ENCODE peak calls at places on chromosomes 16 and 17, in nine cellular contexts. F is small intestine, E is body of pancreas, C is GM23248, A is Peyer's patch, D is stomach, P is neural progenitor cell, Y is ascending aorta, T is GM12878. B is an unnamed sample.

GRCh38 chr16:89721644-89722391 is 481 bp downstream of the ZNF276 start:
- DNase-seq in A (peak; percentile 85), C (peak; percentile 77), T (no peak), F (peak; percentile 70), D (peak; percentile 70), E (peak; percentile 58), Y (no peak), P (peak; percentile 62), B (no peak)

GRCh38 chr16:73354426-73354825 is 306.5 kb upstream of the ZFHX3 start:
- DNase-seq in C (no peak), A (no peak), P (peak; percentile 63), Y (no peak), F (no peak), D (no peak), E (no peak), T (no peak), B (no peak)

GRCh38 chr17:47279062-47279801 is 25.6 kb downstream of the ITGB3 start:
- DNase-seq in E (peak; percentile 19), P (no peak), Y (peak; percentile 57), D (peak; percentile 36), T (peak; percentile 92), F (peak; percentile 14), A (peak; percentile 67), C (peak; percentile 98), B (no peak)

GRCh38 chr16:19323596-19323995 is 38.1 kb downstream of the CLEC19A start:
- DNase-seq in P (no peak), E (no peak), C (no peak), D (no peak), T (no peak), Y (no peak), A (no peak), F (no peak), B (no peak)

GRCh38 chr16:79110953-79111352 is 489.6 kb downstream of the MAF start:
- DNase-seq in A (no peak), C (no peak), D (no peak), T (no peak), Y (no peak), F (no peak), P (no peak), E (no peak), B (no peak)

GRCh38 chr17:30340957-30341356 is 7.1 kb upstream of the TMIGD1 start:
- DNase-seq in T (no peak), C (no peak), F (no peak), E (no peak), Y (no peak), D (no peak), A (no peak), P (no peak), B (no peak)

GRCh38 chr17:13544292-13544691 is 57.4 kb downstream of the HS3ST3A1 start:
- DNase-seq in C (peak; percentile 98), E (peak; percentile 25), A (no peak), D (no peak), F (no peak), P (no peak), T (no peak), Y (no peak), B (no peak)

GRCh38 chr16:700684-701584 is 4.7 kb downstream of the FBXL16 start:
- DNase-seq in P (peak; percentile 90), A (no peak), E (peak; percentile 50), F (no peak), D (no peak), T (no peak), C (peak; percentile 42), Y (no peak), B (no peak)

DNA sequence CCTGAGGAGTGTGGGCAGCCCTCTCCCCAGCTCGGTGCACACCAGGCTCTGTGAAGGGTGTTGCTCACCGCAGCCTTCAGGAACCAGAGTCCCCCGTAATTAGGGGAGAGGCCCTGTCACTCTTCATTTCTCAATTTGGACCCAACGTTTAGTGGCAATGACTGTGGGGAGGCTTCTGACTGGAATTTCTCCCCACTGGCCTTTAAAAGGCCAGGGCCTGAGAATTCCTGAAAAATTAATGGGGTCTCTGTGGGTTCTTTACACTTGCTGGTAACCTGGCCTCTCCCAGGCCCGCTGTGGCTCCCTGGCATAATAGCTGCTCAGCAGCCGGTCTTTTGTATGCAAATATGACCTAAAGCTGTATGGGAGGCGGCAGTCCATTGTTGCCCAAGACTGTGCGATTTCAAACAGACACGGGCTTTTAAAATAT is 209.7 kb downstream of the MSI2 start:
- DNase-seq in T (no peak), Y (no peak), F (no peak), E (no peak), D (no peak), A (no peak), P (peak; percentile 78), C (no peak), B (no peak)
- H3K27ac ChIP-seq in T (peak overlapping the region; percentile 99), Y (no peak overlapping the region), F (no peak overlapping the region), E (no peak overlapping the region), D (no peak overlapping the region), A (no peak overlapping the region), P (peak overlapping the region; percentile 43), C (no peak overlapping the region), B (no peak overlapping the region)

GRCh38 chr17:21108651-21109050 is 18.1 kb upstream of the DHRS7B start:
- DNase-seq in C (no peak), Y (no peak), A (no peak), F (no peak), D (no peak), T (no peak), P (no peak), E (no peak), B (no peak)

GRCh38 chr17:21113706-21114105 is 13.1 kb upstream of the DHRS7B start:
- DNase-seq in F (no peak), P (no peak), T (no peak), D (no peak), E (no peak), A (no peak), C (no peak), Y (no peak), B (no peak)

DNA sequence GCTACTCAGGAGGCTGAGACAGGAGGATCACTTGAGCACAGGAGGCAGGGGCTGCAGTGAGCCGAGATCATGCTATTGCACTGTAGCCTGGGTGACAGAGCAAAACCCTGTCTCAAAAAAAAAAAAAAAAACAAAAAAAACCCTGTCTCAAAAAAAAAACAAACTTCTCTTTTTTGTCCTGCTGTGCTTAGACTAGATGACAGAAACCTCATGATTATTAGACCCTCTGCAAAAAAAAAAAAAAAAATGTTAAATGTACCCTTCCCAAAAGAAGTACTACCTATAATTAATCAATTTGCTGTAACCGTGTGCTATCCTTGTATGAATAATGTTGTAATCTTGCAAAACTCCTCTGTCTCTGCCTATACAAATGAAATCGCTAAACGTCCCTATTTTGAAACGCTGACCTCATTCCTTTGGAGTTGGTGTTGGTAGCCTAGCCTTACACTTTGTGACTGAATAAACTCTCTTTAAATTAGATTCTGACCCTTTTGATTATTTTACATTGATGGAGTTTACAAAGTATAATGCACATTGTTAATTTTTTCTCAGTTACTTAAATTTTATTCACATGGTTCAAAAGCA is 13.6 kb upstream of the DHRS7B start:
- DNase-seq in E (no peak), P (no peak), T (no peak), A (no peak), F (no peak), C (no peak), Y (no peak), D (no peak), B (no peak)
- H3K27ac ChIP-seq in E (no peak overlapping the region), P (no peak overlapping the region), T (no peak overlapping the region), A (no peak overlapping the region), F (no peak overlapping the region), C (no peak overlapping the region), Y (no peak overlapping the region), D (no peak overlapping the region), B (no peak overlapping the region)

GRCh38 chr17:44779211-44780025 is 20.6 kb downstream of the ADAM11 start:
- DNase-seq in E (peak; percentile 81), A (peak; percentile 66), D (peak; percentile 78), P (peak; percentile 85), C (peak; percentile 89), T (peak; percentile 17), F (peak; percentile 67), Y (no peak), B (no peak)
- H3K27ac ChIP-seq in E (no peak overlapping the region), A (no peak overlapping the region), D (peak overlapping the region; percentile 40), P (no peak overlapping the region), C (no peak overlapping the region), T (no peak overlapping the region), F (no peak overlapping the region), Y (peak overlapping the region; percentile 35), B (no peak overlapping the region)

DNA sequence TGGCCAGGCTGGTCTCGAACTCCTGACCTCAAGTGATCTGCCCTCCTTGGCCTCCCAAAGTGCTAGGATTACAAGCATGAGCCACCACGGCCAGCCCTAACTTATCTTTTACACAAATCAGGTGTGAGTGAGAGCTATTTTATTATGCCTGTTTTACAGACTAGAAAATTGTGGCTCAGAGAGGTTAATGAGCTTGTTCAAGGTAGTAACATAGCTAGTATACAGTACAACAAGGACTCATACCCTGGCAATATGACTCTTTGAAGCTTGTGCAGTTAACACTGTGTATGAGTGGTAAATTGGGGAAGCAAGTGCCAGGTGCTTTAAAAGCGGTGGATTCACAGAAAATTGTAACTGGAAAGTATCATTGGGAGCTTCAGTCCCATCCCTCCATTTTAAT is 49.0 kb downstream of the YPEL2 start:
- DNase-seq in T (no peak), F (no peak), D (no peak), C (no peak), A (no peak), E (no peak), Y (no peak), P (no peak), B (no peak)
- H3K27ac ChIP-seq in T (no peak overlapping the region), F (no peak overlapping the region), D (peak overlapping the region; percentile 83), C (no peak overlapping the region), A (no peak overlapping the region), E (peak overlapping the region; percentile 85), Y (peak overlapping the region; percentile 94), P (no peak overlapping the region), B (no peak overlapping the region)